ENCODE peak calls at places on chromosome 11, in five cellular contexts. One of them, this sample, is unnamed.
A peak's percentile ranks its signal among the peaks of the same experiment; 100 is the strongest.

GRCh38 chr11:31106963-31107576 is 262.5 kb downstream of the DCDC1 start:
- DNase-seq in SK-N-SH: peak; percentile 43
- DNase-seq in GM12878: no peak
- DNase-seq in HCT116: peak; percentile 51
- DNase-seq in K562: peak; percentile 58
- DNase-seq in this sample: peak; percentile 31

GRCh38 chr11:62664405-62665074 is 470 bp downstream of the C11orf98 start:
- DNase-seq in SK-N-SH: peak; percentile 73
- DNase-seq in HCT116: no peak
- DNase-seq in K562: peak; percentile 67
- DNase-seq in GM12878: no peak
- DNase-seq in this sample: peak; percentile 69

GRCh38 chr11:75225794-75226193 is 14.8 kb upstream of the TPBGL start:
- DNase-seq in K562: no peak
- DNase-seq in HCT116: no peak
- DNase-seq in GM12878: no peak
- DNase-seq in SK-N-SH: no peak
- DNase-seq in this sample: no peak

GRCh38 chr11:95149659-95150294 is 60.1 kb downstream of the ENDOD1 start:
- DNase-seq in GM12878: no peak
- DNase-seq in SK-N-SH: no peak
- DNase-seq in K562: no peak
- DNase-seq in HCT116: peak; percentile 90
- DNase-seq in this sample: no peak

GRCh38 chr11:134439181-134439580 is 27.1 kb upstream of the B3GAT1 start:
- DNase-seq in GM12878: no peak
- DNase-seq in SK-N-SH: no peak
- DNase-seq in HCT116: no peak
- DNase-seq in K562: no peak
- DNase-seq in this sample: no peak

GRCh38 chr11:95299078-95299611 is 68.1 kb upstream of the SESN3 start:
- DNase-seq in SK-N-SH: no peak
- DNase-seq in GM12878: no peak
- DNase-seq in HCT116: no peak
- DNase-seq in K562: no peak
- DNase-seq in this sample: no peak

GRCh38 chr11:93131709-93132108 is 66.1 kb downstream of the SLC36A4 start:
- DNase-seq in GM12878: no peak
- DNase-seq in HCT116: no peak
- DNase-seq in SK-N-SH: no peak
- DNase-seq in K562: peak; percentile 11
- DNase-seq in this sample: no peak

GRCh38 chr11:113618360-113618759 is 87.7 kb downstream of the TMPRSS5 start:
- DNase-seq in SK-N-SH: no peak
- DNase-seq in K562: no peak
- DNase-seq in HCT116: no peak
- DNase-seq in GM12878: no peak
- DNase-seq in this sample: no peak

GRCh38 chr11:57700425-57700824 is 11.6 kb downstream of the MED19 start:
- DNase-seq in HCT116: no peak
- DNase-seq in SK-N-SH: no peak
- DNase-seq in K562: no peak
- DNase-seq in GM12878: no peak
- DNase-seq in this sample: no peak
- TF ChIP-seq JUND in HCT116: no peak
- TF ChIP-seq JUND in SK-N-SH: no peak
- TF ChIP-seq JUND in K562: no peak
- TF ChIP-seq JUND in GM12878: no peak
- TF ChIP-seq JUND in this sample: no peak

DNA sequence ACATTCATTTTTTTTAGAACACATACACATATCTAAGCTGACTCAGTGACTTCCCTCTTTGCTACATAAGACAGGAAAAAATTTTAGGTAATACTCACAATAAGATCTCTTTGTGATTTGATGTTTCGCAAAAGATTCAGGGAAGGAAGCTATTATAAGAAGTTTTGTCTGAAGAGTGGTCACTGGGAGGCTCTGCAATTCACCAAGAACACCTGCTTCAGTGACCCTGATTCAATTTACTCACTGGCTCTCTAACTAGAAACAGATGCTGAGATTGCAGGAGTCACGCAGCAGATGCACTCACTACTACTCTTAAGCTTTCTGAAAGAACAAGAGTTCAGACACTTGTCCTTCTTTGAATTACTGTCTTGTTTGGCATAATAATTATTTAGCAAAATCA is 193.6 kb upstream of the DDI1 start:
- DNase-seq in HCT116: no peak
- DNase-seq in GM12878: no peak
- DNase-seq in SK-N-SH: peak; percentile 49
- DNase-seq in K562: no peak
- DNase-seq in this sample: no peak
- TF ChIP-seq JUND in HCT116: no peak
- TF ChIP-seq JUND in GM12878: no peak
- TF ChIP-seq JUND in SK-N-SH: no peak
- TF ChIP-seq JUND in K562: no peak
- TF ChIP-seq JUND in this sample: no peak

GRCh38 chr11:60875856-60876485 is 8.6 kb downstream of the ZP1 start:
- DNase-seq in SK-N-SH: no peak
- DNase-seq in GM12878: no peak
- DNase-seq in K562: no peak
- DNase-seq in HCT116: no peak
- DNase-seq in this sample: no peak
- TF ChIP-seq JUND in SK-N-SH: no peak
- TF ChIP-seq JUND in GM12878: no peak
- TF ChIP-seq JUND in K562: no peak
- TF ChIP-seq JUND in HCT116: no peak
- TF ChIP-seq JUND in this sample: no peak

GRCh38 chr11:64227405-64227956 is 1.4 kb downstream of the NUDT22 start:
- DNase-seq in SK-N-SH: no peak
- DNase-seq in GM12878: no peak
- DNase-seq in HCT116: no peak
- DNase-seq in K562: peak; percentile 11
- DNase-seq in this sample: no peak

GRCh38 chr11:64224151-64224890 is 1.7 kb downstream of the TRPT1 start:
- DNase-seq in GM12878: no peak
- DNase-seq in SK-N-SH: no peak
- DNase-seq in K562: peak; percentile 14
- DNase-seq in HCT116: no peak
- DNase-seq in this sample: no peak

GRCh38 chr11:64224891-64225607 is 937 bp downstream of the TRPT1 start:
- DNase-seq in HCT116: no peak
- DNase-seq in SK-N-SH: peak; percentile 33
- DNase-seq in GM12878: no peak
- DNase-seq in K562: peak; percentile 46
- DNase-seq in this sample: no peak

GRCh38 chr11:64225608-64226506 is at the start of the genes NUDT22 and TRPT1:
- DNase-seq in K562: peak; percentile 94
- DNase-seq in HCT116: no peak
- DNase-seq in SK-N-SH: peak; percentile 97
- DNase-seq in GM12878: no peak
- DNase-seq in this sample: peak; percentile 97

DNA sequence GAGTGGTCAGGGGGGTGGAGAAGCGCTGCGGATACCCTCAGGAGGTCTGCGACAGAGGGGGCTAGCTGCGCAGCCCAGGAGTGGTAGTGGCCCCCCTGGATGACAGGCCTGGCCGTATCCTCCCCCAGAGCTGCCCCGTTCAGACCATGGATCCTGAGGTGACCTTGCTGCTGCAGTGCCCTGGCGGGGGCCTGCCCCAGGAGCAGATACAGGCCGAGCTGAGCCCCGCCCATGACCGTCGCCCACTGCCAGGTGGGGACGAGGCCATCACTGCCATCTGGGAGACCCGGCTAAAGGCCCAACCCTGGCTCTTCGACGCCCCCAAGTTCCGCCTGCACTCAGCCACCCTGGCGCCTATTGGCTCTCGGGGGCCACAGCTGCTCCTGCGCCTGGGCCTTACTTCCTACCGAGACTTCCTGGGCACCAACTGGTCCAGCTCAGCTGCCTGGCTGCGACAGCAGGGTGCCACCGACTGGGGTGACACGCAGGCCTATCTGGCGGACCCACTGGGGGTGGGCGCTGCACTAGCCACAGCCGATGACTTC is 505 bp downstream of the NUDT22 start:
- DNase-seq in SK-N-SH: peak; percentile 76
- DNase-seq in GM12878: no peak
- DNase-seq in HCT116: no peak
- DNase-seq in K562: peak; percentile 60
- DNase-seq in this sample: no peak
- TF ChIP-seq JUND in SK-N-SH: no peak
- TF ChIP-seq JUND in GM12878: no peak
- TF ChIP-seq JUND in HCT116: no peak
- TF ChIP-seq JUND in K562: no peak
- TF ChIP-seq JUND in this sample: no peak

DNA sequence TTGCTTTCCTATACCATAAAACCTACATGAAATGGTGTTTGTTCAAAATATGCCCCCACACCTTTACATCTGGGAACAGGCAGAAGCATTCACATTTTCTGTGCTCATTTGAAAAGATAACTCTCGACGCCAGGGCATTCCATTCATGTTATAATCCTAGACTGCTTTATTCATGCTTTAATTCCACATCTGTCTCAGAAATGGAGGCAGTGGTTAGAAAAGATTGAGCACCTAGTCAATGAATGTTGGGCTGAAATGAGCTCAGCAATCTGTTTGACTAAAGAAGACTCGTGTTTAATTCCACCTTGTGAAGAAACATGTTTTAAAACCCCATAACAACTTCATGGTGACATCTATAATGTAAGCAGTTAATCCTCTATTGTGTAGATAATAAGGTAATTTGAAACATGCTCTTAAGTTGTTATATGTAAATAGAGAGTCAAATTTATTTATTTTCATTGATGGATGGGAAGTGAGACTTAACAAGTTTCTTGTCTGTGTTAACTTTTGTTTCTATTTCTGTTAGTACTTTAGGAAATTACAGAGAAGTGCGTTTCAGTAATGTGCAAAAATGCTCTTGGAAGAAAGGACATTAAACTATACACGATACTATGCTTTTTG is 217.5 kb downstream of the DDX10 start:
- DNase-seq in K562: no peak
- DNase-seq in SK-N-SH: no peak
- DNase-seq in GM12878: no peak
- DNase-seq in HCT116: no peak
- DNase-seq in this sample: no peak
- TF ChIP-seq JUND in K562: no peak
- TF ChIP-seq JUND in SK-N-SH: no peak
- TF ChIP-seq JUND in GM12878: no peak
- TF ChIP-seq JUND in HCT116: no peak
- TF ChIP-seq JUND in this sample: no peak

GRCh38 chr11:119095066-119095880 is 6.4 kb downstream of the DPAGT1 start:
- DNase-seq in GM12878: peak; percentile 99
- DNase-seq in HCT116: peak; percentile 99
- DNase-seq in SK-N-SH: peak; percentile 96
- DNase-seq in K562: peak; percentile 99
- DNase-seq in this sample: peak; percentile 100

GRCh38 chr11:119094816-119095065 is 6.9 kb downstream of the DPAGT1 start:
- DNase-seq in SK-N-SH: peak; percentile 80
- DNase-seq in GM12878: no peak
- DNase-seq in K562: no peak
- DNase-seq in HCT116: no peak
- DNase-seq in this sample: peak; percentile 88

GRCh38 chr11:119092880-119093665 is 8.4 kb downstream of the HMBS start:
- DNase-seq in K562: peak; percentile 46
- DNase-seq in GM12878: no peak
- DNase-seq in SK-N-SH: no peak
- DNase-seq in HCT116: no peak
- DNase-seq in this sample: peak; percentile 36

GRCh38 chr11:119093666-119093950 is 8.0 kb downstream of the DPAGT1 start:
- DNase-seq in HCT116: no peak
- DNase-seq in K562: no peak
- DNase-seq in GM12878: no peak
- DNase-seq in SK-N-SH: no peak
- DNase-seq in this sample: no peak

GRCh38 chr11:119093951-119094815 is 7.5 kb downstream of the DPAGT1 start:
- DNase-seq in SK-N-SH: peak; percentile 40
- DNase-seq in K562: peak; percentile 60
- DNase-seq in HCT116: no peak
- DNase-seq in GM12878: no peak
- DNase-seq in this sample: peak; percentile 57
- TF ChIP-seq JUND in SK-N-SH: no peak
- TF ChIP-seq JUND in K562: no peak
- TF ChIP-seq JUND in HCT116: no peak
- TF ChIP-seq JUND in GM12878: no peak
- TF ChIP-seq JUND in this sample: no peak

GRCh38 chr11:15342163-15342562 is 227.4 kb downstream of the INSC start:
- DNase-seq in HCT116: no peak
- DNase-seq in SK-N-SH: no peak
- DNase-seq in K562: no peak
- DNase-seq in GM12878: no peak
- DNase-seq in this sample: no peak
- TF ChIP-seq JUND in HCT116: no peak
- TF ChIP-seq JUND in SK-N-SH: no peak
- TF ChIP-seq JUND in K562: no peak
- TF ChIP-seq JUND in GM12878: no peak
- TF ChIP-seq JUND in this sample: no peak

DNA sequence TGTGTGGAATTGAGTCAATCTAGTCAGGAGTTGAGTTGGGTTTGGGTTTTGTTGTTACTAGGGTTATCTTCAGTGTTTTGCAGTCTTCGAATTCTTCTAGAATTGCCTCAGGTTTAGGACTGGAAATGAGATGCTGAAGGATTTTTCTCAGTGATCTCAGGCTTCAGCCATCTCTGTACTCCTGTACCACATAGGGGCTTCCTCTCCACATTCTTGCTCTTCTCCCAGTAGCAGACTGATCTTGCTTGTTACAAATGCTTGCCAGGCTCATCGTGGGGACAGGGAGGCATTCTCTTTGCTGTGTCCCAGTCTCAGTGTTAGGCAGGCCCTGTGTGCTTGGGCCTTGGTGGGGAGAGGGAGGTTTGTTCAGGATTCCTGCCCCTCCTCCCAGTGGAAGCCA is 96.1 kb downstream of the LRRC32 start:
- DNase-seq in SK-N-SH: no peak
- DNase-seq in K562: no peak
- DNase-seq in GM12878: no peak
- DNase-seq in HCT116: no peak
- DNase-seq in this sample: no peak
- TF ChIP-seq JUND in SK-N-SH: no peak
- TF ChIP-seq JUND in K562: no peak
- TF ChIP-seq JUND in GM12878: no peak
- TF ChIP-seq JUND in HCT116: no peak
- TF ChIP-seq JUND in this sample: no peak